ENCODE peak calls at places on chromosomes 3 and 15, in four cellular contexts. One of them, this sample, is unnamed.

GRCh38 chr15:99480223-99480810 is 85.5 kb upstream of the MEF2A start:
- DNase-seq in NCI-H1105: no peak
- DNase-seq in stimulated activated CD8-positive, alpha-beta memory T cell treated with anti-CD3 and anti-CD28 coated beads, Interleukin-12 subunit alpha, Interleukin-12 subunit beta, amount 100 ng/mL, for 1 hour: no peak
- DNase-seq in CMK: no peak
- DNase-seq in this sample: no peak

GRCh38 chr3:64174328-64174727 is 50.9 kb downstream of the PRICKLE2 start:
- DNase-seq in NCI-H1105: no peak
- DNase-seq in stimulated activated CD8-positive, alpha-beta memory T cell treated with anti-CD3 and anti-CD28 coated beads, Interleukin-12 subunit alpha, Interleukin-12 subunit beta, amount 100 ng/mL, for 1 hour: no peak
- DNase-seq in CMK: no peak
- DNase-seq in this sample: no peak

GRCh38 chr15:101394654-101395053 is 94.9 kb downstream of the PCSK6 start:
- DNase-seq in NCI-H1105: no peak
- DNase-seq in stimulated activated CD8-positive, alpha-beta memory T cell treated with anti-CD3 and anti-CD28 coated beads, Interleukin-12 subunit alpha, Interleukin-12 subunit beta, amount 100 ng/mL, for 1 hour: no peak
- DNase-seq in CMK: no peak
- DNase-seq in this sample: no peak

GRCh38 chr3:122247825-122248185 is 64.3 kb downstream of the CASR start:
- DNase-seq in NCI-H1105: peak
- DNase-seq in stimulated activated CD8-positive, alpha-beta memory T cell treated with anti-CD3 and anti-CD28 coated beads, Interleukin-12 subunit alpha, Interleukin-12 subunit beta, amount 100 ng/mL, for 1 hour: no peak
- DNase-seq in CMK: no peak
- DNase-seq in this sample: peak

GRCh38 chr3:186053954-186054353 is 54.9 kb downstream of the ETV5 start:
- DNase-seq in NCI-H1105: no peak
- DNase-seq in stimulated activated CD8-positive, alpha-beta memory T cell treated with anti-CD3 and anti-CD28 coated beads, Interleukin-12 subunit alpha, Interleukin-12 subunit beta, amount 100 ng/mL, for 1 hour: no peak
- DNase-seq in CMK: no peak
- DNase-seq in this sample: no peak

GRCh38 chr15:70245932-70246622 is 148.4 kb upstream of the TLE3 start:
- DNase-seq in NCI-H1105: no peak
- DNase-seq in stimulated activated CD8-positive, alpha-beta memory T cell treated with anti-CD3 and anti-CD28 coated beads, Interleukin-12 subunit alpha, Interleukin-12 subunit beta, amount 100 ng/mL, for 1 hour: no peak
- DNase-seq in CMK: no peak
- DNase-seq in this sample: no peak

GRCh38 chr15:76829939-76830338 is 75.2 kb downstream of the SCAPER start:
- DNase-seq in NCI-H1105: no peak
- DNase-seq in stimulated activated CD8-positive, alpha-beta memory T cell treated with anti-CD3 and anti-CD28 coated beads, Interleukin-12 subunit alpha, Interleukin-12 subunit beta, amount 100 ng/mL, for 1 hour: no peak
- DNase-seq in CMK: no peak
- DNase-seq in this sample: no peak

GRCh38 chr15:92747047-92747446 is 91.5 kb upstream of the FAM174B start:
- DNase-seq in NCI-H1105: no peak
- DNase-seq in stimulated activated CD8-positive, alpha-beta memory T cell treated with anti-CD3 and anti-CD28 coated beads, Interleukin-12 subunit alpha, Interleukin-12 subunit beta, amount 100 ng/mL, for 1 hour: no peak
- DNase-seq in CMK: no peak
- DNase-seq in this sample: no peak

GRCh38 chr3:185308126-185308754 is 54.4 kb upstream of the EHHADH start:
- DNase-seq in NCI-H1105: peak
- DNase-seq in stimulated activated CD8-positive, alpha-beta memory T cell treated with anti-CD3 and anti-CD28 coated beads, Interleukin-12 subunit alpha, Interleukin-12 subunit beta, amount 100 ng/mL, for 1 hour: peak
- DNase-seq in CMK: no peak
- DNase-seq in this sample: no peak

GRCh38 chr15:42131826-42132806 is 24.3 kb downstream of the PLA2G4F start:
- DNase-seq in NCI-H1105: peak
- DNase-seq in stimulated activated CD8-positive, alpha-beta memory T cell treated with anti-CD3 and anti-CD28 coated beads, Interleukin-12 subunit alpha, Interleukin-12 subunit beta, amount 100 ng/mL, for 1 hour: no peak
- DNase-seq in CMK: no peak
- DNase-seq in this sample: peak

GRCh38 chr3:49638445-49638844 is 35.7 kb upstream of the APEH start:
- DNase-seq in NCI-H1105: no peak
- DNase-seq in stimulated activated CD8-positive, alpha-beta memory T cell treated with anti-CD3 and anti-CD28 coated beads, Interleukin-12 subunit alpha, Interleukin-12 subunit beta, amount 100 ng/mL, for 1 hour: no peak
- DNase-seq in CMK: no peak
- DNase-seq in this sample: no peak